ENCODE peak calls at places on chromosomes 2 and 18, in six cellular contexts. X is H9, W is IMR-90, G is mesenchymal stem cell, U is H1, A is trophoblast cell. D is an unnamed sample.

GRCh38 chr18:8800445-8800844 is 95.1 kb downstream of the MTCL1 start:
- DNase-seq in G (peak), A (peak), W (peak), X (peak), U (peak), D (no peak)

GRCh38 chr2:196535742-196536141 is 103.8 kb upstream of the CCDC150 start:
- DNase-seq in U (no peak), G (no peak), A (no peak), X (no peak), W (no peak), D (no peak)

GRCh38 chr2:164655750-164656149 is 34.5 kb upstream of the GRB14 start:
- DNase-seq in U (no peak), G (no peak), X (no peak), W (no peak), A (no peak), D (no peak)

GRCh38 chr18:42649636-42650035 is 465.8 kb downstream of the RIT2 start:
- DNase-seq in U (no peak), A (no peak), X (no peak), G (no peak), W (no peak), D (no peak)

GRCh38 chr2:56185582-56186046 is 1.8 kb downstream of the CCDC85A start:
- DNase-seq in A (no peak), G (peak), U (no peak), X (peak), W (no peak), D (peak)

GRCh38 chr2:73114273-73114867 is 1.6 kb upstream of the RAB11FIP5 start:
- DNase-seq in W (peak), A (no peak), U (no peak), G (peak), X (no peak), D (no peak)

GRCh38 chr18:79519751-79520472 is 124.2 kb downstream of the NFATC1 start:
- DNase-seq in A (no peak), G (no peak), X (peak), W (peak), U (no peak), D (no peak)

GRCh38 chr2:204828191-204828590 is 282.9 kb downstream of the PARD3B start:
- DNase-seq in G (no peak), W (no peak), A (no peak), X (no peak), U (no peak), D (no peak)

GRCh38 chr2:43854671-43855070 is 15.9 kb downstream of the ABCG8 start:
- DNase-seq in A (no peak), X (no peak), W (no peak), U (no peak), G (no peak), D (no peak)

DNA sequence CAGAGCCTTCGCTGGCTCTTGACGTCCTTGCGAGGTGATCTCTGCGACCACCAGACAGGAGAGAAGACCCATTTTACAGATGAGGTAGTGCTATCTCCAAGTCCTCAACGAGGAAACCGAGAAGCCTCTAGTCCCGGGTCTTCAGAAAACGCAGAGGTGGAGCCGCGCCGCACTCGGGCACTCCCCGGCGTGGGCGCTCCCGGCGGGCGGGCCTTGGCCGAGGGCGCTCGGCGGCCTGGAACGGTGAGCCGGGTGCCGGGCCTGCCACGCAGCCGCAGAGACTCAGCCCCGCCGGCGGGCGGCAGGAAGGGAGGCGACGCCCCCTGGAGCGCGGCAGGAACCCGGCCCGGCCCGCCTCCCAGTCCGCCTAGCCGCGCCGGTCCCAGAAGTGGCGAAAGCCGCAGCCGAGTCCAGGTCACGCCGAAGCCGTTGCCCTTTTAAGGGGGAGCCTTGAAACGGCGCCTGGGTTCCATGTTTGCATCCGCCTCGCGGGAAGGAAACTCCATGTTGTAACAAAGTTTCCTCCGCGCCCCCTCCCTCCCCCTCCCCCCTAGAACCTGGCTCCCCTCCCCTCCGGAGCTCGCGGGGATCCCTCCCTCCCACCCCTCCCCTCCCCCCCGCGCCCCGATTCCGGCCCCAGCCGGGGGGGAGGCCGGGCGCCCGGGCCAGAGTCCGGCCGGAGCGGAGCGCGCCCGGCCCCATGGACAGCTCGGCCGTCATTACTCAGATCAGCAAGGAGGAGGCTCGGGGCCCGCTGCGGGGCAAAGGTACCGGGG is at the start of gene CTDSP1:
- DNase-seq in A (peak), X (peak), U (peak), W (peak), G (peak), D (peak)
- H3K4ac ChIP-seq in A (peak), X (no peak), U (no peak), W (peak), G (peak), D (peak)

GRCh38 chr2:182101263-182101662 is 115.6 kb downstream of the PPP1R1C start:
- DNase-seq in A (no peak), X (no peak), G (no peak), W (no peak), U (no peak), D (no peak)

GRCh38 chr2:182103531-182103930 is 117.9 kb downstream of the PPP1R1C start:
- DNase-seq in X (no peak), U (no peak), A (no peak), W (no peak), G (no peak), D (peak)

GRCh38 chr2:182097571-182097970 is 111.9 kb downstream of the PPP1R1C start:
- DNase-seq in U (no peak), G (no peak), W (no peak), X (no peak), A (no peak), D (no peak)

DNA sequence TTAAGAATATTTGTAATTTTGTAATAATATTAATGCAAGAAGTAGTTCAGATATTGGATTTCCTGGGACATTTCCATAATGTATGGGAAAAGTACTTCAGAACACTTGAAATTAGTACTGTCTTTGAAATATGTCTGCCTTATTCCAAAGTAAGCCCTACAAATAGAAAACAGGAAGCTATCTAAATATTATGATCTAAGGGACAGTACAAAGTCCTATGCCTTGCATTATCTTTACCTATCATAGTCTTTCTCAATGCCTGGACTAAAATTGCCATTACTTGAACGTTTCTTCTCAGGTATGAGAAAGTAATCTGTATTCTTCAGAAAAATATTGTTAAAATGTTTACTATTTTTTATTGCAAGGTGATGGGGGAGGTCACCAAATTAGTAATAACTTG is 113.0 kb downstream of the PPP1R1C start:
- DNase-seq in X (no peak), W (no peak), G (no peak), U (no peak), A (no peak), D (no peak)
- H3K14ac ChIP-seq in X (no peak), W (no peak), G (no peak), U (no peak), A (no peak), D (no peak)

GRCh38 chr18:26547302-26548143 is 830 bp downstream of the KCTD1 start:
- DNase-seq in A (peak), X (peak), U (no peak), W (peak), G (peak), D (peak)

GRCh38 chr18:26551217-26551708 is 2.9 kb upstream of the KCTD1 start:
- DNase-seq in X (no peak), A (no peak), U (no peak), W (no peak), G (no peak), D (no peak)

GRCh38 chr18:26549486-26550435 is 1.4 kb upstream of the KCTD1 start:
- DNase-seq in G (peak), U (no peak), W (peak), A (peak), X (peak), D (peak)

GRCh38 chr18:26548144-26549102 is at the start of gene KCTD1:
- DNase-seq in X (peak), G (peak), U (no peak), A (peak), W (peak), D (peak)

DNA sequence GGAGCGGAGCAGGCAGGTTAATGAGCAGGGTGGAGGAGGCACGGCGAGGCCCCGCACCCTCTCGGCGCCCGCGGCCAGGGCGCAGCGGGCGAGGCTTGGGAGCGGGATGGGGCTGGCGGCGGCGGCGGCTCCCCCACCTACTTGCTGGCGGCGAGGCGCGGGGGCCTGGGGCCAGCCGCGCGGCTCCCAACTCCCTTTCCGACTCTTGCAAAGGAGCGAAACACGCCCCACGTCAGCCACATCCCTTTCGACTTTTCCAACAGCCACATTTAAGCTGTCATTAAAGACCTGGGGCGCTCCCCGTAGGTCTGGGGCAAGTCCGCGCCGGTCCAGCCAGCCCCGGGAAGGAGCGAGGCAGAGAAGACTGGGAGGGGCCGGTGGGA is 741 bp upstream of the KCTD1 start:
- DNase-seq in A (peak), G (peak), U (no peak), X (no peak), W (peak), D (peak)
- H3K4ac ChIP-seq in A (peak), G (no peak), U (no peak), X (no peak), W (no peak), D (no peak)

GRCh38 chr2:74471332-74472065 is 981 bp downstream of the MRPL53 start:
- DNase-seq in W (no peak), G (no peak), X (no peak), U (no peak), A (no peak), D (no peak)
- H3K14ac ChIP-seq in W (peak), G (no peak), X (no peak), U (no peak), A (no peak), D (no peak)

DNA sequence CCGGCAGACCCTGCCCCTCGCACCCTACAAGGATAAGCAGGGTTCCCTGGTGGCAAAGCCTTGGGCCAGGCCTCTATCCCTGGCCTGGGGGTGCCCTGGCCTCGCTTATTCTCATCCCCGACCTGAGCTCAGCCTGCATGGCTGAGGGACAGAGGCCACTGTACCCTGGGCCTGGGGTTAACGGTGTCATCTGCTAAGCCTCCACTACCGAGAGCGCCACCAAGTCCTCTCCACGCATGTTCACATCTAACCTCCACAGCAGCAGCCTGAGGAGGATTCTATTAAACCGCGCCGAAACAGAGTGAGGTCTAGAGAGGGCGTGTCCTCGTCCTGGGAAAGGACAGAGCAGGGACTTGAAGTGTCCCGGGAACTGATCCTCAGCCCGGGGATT is 67.8 kb upstream of the SMAD7 start:
- DNase-seq in A (no peak), X (no peak), W (no peak), U (no peak), G (no peak), D (no peak)
- H3K4ac ChIP-seq in A (peak), X (no peak), W (peak), U (no peak), G (no peak), D (peak)

D was measured in neuronal stem cell.